ENCODE peak calls at places on chromosomes 5 and 9, in seven cellular contexts. W is stimulated activated CD8-positive, alpha-beta memory T cell treated with anti-CD3 and anti-CD28 coated beads, Interleukin-15, amount 100 ng/mL, for 24 hours; F is amygdala; I is activated T-helper 1 cell treated with anti-CD3 and anti-CD28 coated beads, Interleukin-12 subunit alpha, Interleukin-12 subunit beta, Interleukin-2, Interleukin-4 antibody, amounts not matched to agents 30 ng/mL and 10 ng/mL and 1 ng/mL, durations not matched to agents 14 hours and 24 hours and 36 hours; C is lower leg skin; D is HEK293T; T is upper lobe of right lung. N is an unnamed sample.

GRCh38 chr5:95842955-95843544 is 20.5 kb upstream of the GLRX start:
- DNase-seq in W (no peak), F (no peak), I (peak), C (peak), D (no peak), T (peak), N (no peak)

GRCh38 chr9:526904-527591 is 312.4 kb downstream of the DOCK8 start:
- DNase-seq in W (no peak), F (no peak), I (no peak), C (no peak), D (no peak), T (no peak), N (no peak)

GRCh38 chr5:180376511-180376910 is 23.4 kb upstream of the GFPT2 start:
- DNase-seq in W (no peak), F (no peak), I (no peak), C (no peak), D (no peak), T (no peak), N (no peak)

GRCh38 chr5:9283021-9283420 is 262.9 kb downstream of the SEMA5A start:
- DNase-seq in W (no peak), F (no peak), I (no peak), C (no peak), D (no peak), T (no peak), N (no peak)

GRCh38 chr9:81132796-81133195 is 556.6 kb downstream of the TLE1 start:
- DNase-seq in W (no peak), F (no peak), I (no peak), C (no peak), D (no peak), T (no peak), N (no peak)

GRCh38 chr9:95103385-95104087 is 214.0 kb downstream of the FANCC start:
- DNase-seq in W (no peak), F (no peak), I (no peak), C (no peak), D (no peak), T (peak), N (no peak)

GRCh38 chr9:101028346-101029299 is at the start of gene PLPPR1:
- DNase-seq in W (no peak), F (peak), I (no peak), C (no peak), D (peak), T (peak), N (no peak)

GRCh38 chr5:36373527-36374086 is 71.9 kb upstream of the RANBP3L start:
- DNase-seq in W (no peak), F (peak), I (no peak), C (peak), D (no peak), T (peak), N (peak)

GRCh38 chr9:89903076-89903475 is 298.3 kb downstream of the GADD45G start:
- DNase-seq in W (no peak), F (no peak), I (no peak), C (peak), D (no peak), T (no peak), N (no peak)

GRCh38 chr5:73892806-73893205 is 266.8 kb downstream of the ARHGEF28 start:
- DNase-seq in W (no peak), F (no peak), I (no peak), C (no peak), D (no peak), T (no peak), N (no peak)

GRCh38 chr9:35868972-35869371 is 1.2 kb downstream of the OR13J1 start:
- DNase-seq in W (no peak), F (no peak), I (no peak), C (no peak), D (no peak), T (no peak), N (no peak)

GRCh38 chr5:64074533-64074932 is 91.1 kb upstream of the RNF180 start:
- DNase-seq in W (no peak), F (no peak), I (no peak), C (no peak), D (peak), T (no peak), N (no peak)

GRCh38 chr9:19445452-19445851 is 36.6 kb downstream of the ACER2 start:
- DNase-seq in W (no peak), F (no peak), I (no peak), C (no peak), D (no peak), T (no peak), N (no peak)

GRCh38 chr9:124780757-124781151 is 3.8 kb downstream of the OLFML2A start:
- DNase-seq in W (no peak), F (no peak), I (no peak), C (peak), D (no peak), T (peak), N (peak)

GRCh38 chr5:170631471-170632195 is 127.8 kb downstream of the KCNIP1 start:
- DNase-seq in W (no peak), F (peak), I (no peak), C (peak), D (peak), T (peak), N (no peak)

GRCh38 chr9:14561929-14562386 is 131.3 kb downstream of the ZDHHC21 start:
- DNase-seq in W (no peak), F (peak), I (no peak), C (no peak), D (no peak), T (no peak), N (no peak)

N was measured in uterus.